ENCODE peak calls at places on chromosomes 16 and 17, in six cellular contexts. Y is right cardiac atrium; J is pons; B is NCI-H1436; U is smooth muscle cell of the brain vasculature; O is activated T-cell treated with anti-CD3 and anti-CD28 coated beads, Interleukin-2, amount 50 U/mL, for 4 hours. T is an unnamed sample.

GRCh38 chr17:67258836-67259468 is 14.0 kb upstream of the HELZ start:
- DNase-seq in Y (no peak), J (no peak), B (no peak), U (no peak), O (no peak), T (no peak)

GRCh38 chr16:78317871-78318270 is 218.4 kb downstream of the WWOX start:
- DNase-seq in Y (peak), J (peak), B (no peak), U (no peak), O (no peak), T (no peak)

GRCh38 chr17:47184671-47185070 is 4.4 kb downstream of the CDC27 start:
- DNase-seq in Y (no peak), J (no peak), B (no peak), U (no peak), O (no peak), T (no peak)

GRCh38 chr16:72149676-72150464 is 22.1 kb downstream of the PMFBP1 start:
- DNase-seq in Y (no peak), J (no peak), B (no peak), U (no peak), O (no peak), T (no peak)

GRCh38 chr16:66250686-66251405 is 115.6 kb upstream of the CDH5 start:
- DNase-seq in Y (peak), J (peak), B (no peak), U (no peak), O (no peak), T (peak)

GRCh38 chr17:54754560-54754959 is 146.1 kb upstream of the TOM1L1 start:
- DNase-seq in Y (no peak), J (no peak), B (no peak), U (no peak), O (no peak), T (no peak)

GRCh38 chr17:21275047-21275578 is 9.4 kb upstream of the MAP2K3 start:
- DNase-seq in Y (no peak), J (no peak), B (no peak), U (no peak), O (no peak), T (no peak)

GRCh38 chr16:56789360-56789759 is 59.4 kb downstream of the NUP93 start:
- DNase-seq in Y (peak), J (peak), B (peak), U (no peak), O (no peak), T (no peak)

GRCh38 chr17:40311575-40311974 is 2.6 kb downstream of the RARA start:
- DNase-seq in Y (peak), J (no peak), B (no peak), U (no peak), O (no peak), T (peak)

GRCh38 chr17:82399601-82400101 is 18.5 kb upstream of the HEXD start:
- DNase-seq in Y (no peak), J (no peak), B (no peak), U (no peak), O (no peak), T (no peak)